ENCODE peak calls at places on chromosomes 6 and 20, in four cellular contexts. I is Ammon's horn; G is activated CD4-positive, alpha-beta memory T cell treated with anti-CD3 and anti-CD28 coated beads for 36 hours; R is astrocyte of the spinal cord. O is an unnamed sample.

GRCh38 chr20:57229490-57229889 is 37.0 kb downstream of the BMP7 start:
- DNase-seq in I (no peak), G (no peak), R (no peak), O (no peak)

GRCh38 chr6:42502990-42503389 is 51.3 kb upstream of the TRERF1 start:
- DNase-seq in I (no peak), G (no peak), R (no peak), O (no peak)

GRCh38 chr6:21500894-21501293 is 92.7 kb upstream of the SOX4 start:
- DNase-seq in I (no peak), G (no peak), R (no peak), O (no peak)

GRCh38 chr20:2520617-2521016 is 11.9 kb upstream of the ZNF343 start:
- DNase-seq in I (no peak), G (no peak), R (no peak), O (no peak)

GRCh38 chr6:1616556-1617463 is 7.1 kb downstream of the FOXC1 start:
- DNase-seq in I (no peak), G (no peak), R (no peak), O (peak)

GRCh38 chr20:49381558-49382493 is 100.6 kb downstream of the KCNB1 start:
- DNase-seq in I (peak), G (no peak), R (peak), O (no peak)

GRCh38 chr20:19025430-19026120 is 186.9 kb upstream of the SLC24A3 start:
- DNase-seq in I (no peak), G (no peak), R (no peak), O (no peak)

GRCh38 chr20:59412251-59412650 is 111.8 kb downstream of the EDN3 start:
- DNase-seq in I (no peak), G (no peak), R (no peak), O (no peak)

GRCh38 chr6:132919476-132919875 is 105.1 kb downstream of the RPS12 start:
- DNase-seq in I (peak), G (no peak), R (peak), O (no peak)

GRCh38 chr20:33482581-33482980 is 7.3 kb upstream of the CBFA2T2 start:
- DNase-seq in I (no peak), G (no peak), R (no peak), O (no peak)

GRCh38 chr6:20919677-20920385 is 385.6 kb downstream of the CDKAL1 start:
- DNase-seq in I (no peak), G (peak), R (no peak), O (peak)

GRCh38 chr6:35892482-35892881 is 28.4 kb downstream of the SRPK1 start:
- DNase-seq in I (no peak), G (no peak), R (no peak), O (no peak)

GRCh38 chr6:45647341-45648138 is 269.8 kb upstream of the SUPT3H start:
- DNase-seq in I (peak), G (no peak), R (no peak), O (no peak)

GRCh38 chr20:34967421-34967820 is 11.8 kb downstream of the MYH7B start:
- DNase-seq in I (no peak), G (no peak), R (no peak), O (no peak)

GRCh38 chr20:19976595-19977372 is 40.4 kb upstream of the NAA20 start:
- DNase-seq in I (peak), G (no peak), R (peak), O (no peak)

GRCh38 chr20:39312107-39312506 is 350.0 kb downstream of the DHX35 start:
- DNase-seq in I (peak), G (no peak), R (no peak), O (no peak)

GRCh38 chr6:124372076-124372475 is 568.4 kb downstream of the NKAIN2 start:
- DNase-seq in I (no peak), G (no peak), R (peak), O (no peak)

GRCh38 chr6:48177786-48178185 is 66.8 kb upstream of the PTCHD4 start:
- DNase-seq in I (no peak), G (no peak), R (no peak), O (no peak)

GRCh38 chr6:165769401-165769800 is 106.4 kb upstream of the PDE10A start:
- DNase-seq in I (no peak), G (no peak), R (no peak), O (no peak)

GRCh38 chr6:1314617-1315016 is 2.7 kb downstream of the FOXQ1 start:
- DNase-seq in I (no peak), G (no peak), R (no peak), O (no peak)

GRCh38 chr20:46331612-46332361 is 23.5 kb upstream of the CDH22 start:
- DNase-seq in I (no peak), G (no peak), R (no peak), O (no peak)

GRCh38 chr20:50431066-50431450 is 79.1 kb upstream of the PTPN1 start:
- DNase-seq in I (no peak), G (no peak), R (no peak), O (no peak)

GRCh38 chr20:48421547-48421946 is 406.3 kb downstream of the PREX1 start:
- DNase-seq in I (no peak), G (no peak), R (no peak), O (no peak)

GRCh38 chr6:27474172-27474465 is 1.2 kb upstream of the ZNF184 start:
- DNase-seq in I (no peak), G (no peak), R (no peak), O (no peak)

GRCh38 chr6:11621119-11621518 is 83.6 kb downstream of the TMEM170B start:
- DNase-seq in I (no peak), G (no peak), R (no peak), O (no peak)

O was measured in GM20000.